ENCODE peak calls at places on chromosomes 16 and 17, in five cellular contexts. B, J, A, F and I are unnamed samples. For H3K4me1, the result is how much of the 10 kb centered on the place peaks cover.

GRCh38 chr16:66135376-66135775 is 231.1 kb upstream of the CDH5 start:
- DNase-seq in B (peak), J (peak), A (no peak), F (no peak), I (no peak)

GRCh38 chr17:73072254-73072962 is 20.1 kb downstream of the SLC39A11 start:
- DNase-seq in B (peak), J (no peak), A (no peak), F (no peak), I (no peak)

GRCh38 chr16:4954714-4955113 is 3.4 kb upstream of the SEC14L5 start:
- DNase-seq in B (no peak), J (no peak), A (no peak), F (no peak), I (no peak)

GRCh38 chr16:86772671-86773338 is 194.5 kb downstream of the FOXL1 start:
- DNase-seq in B (peak), J (no peak), A (no peak), F (no peak), I (no peak)

GRCh38 chr16:80054656-80055055 is 454.1 kb upstream of the MAF start:
- DNase-seq in B (no peak), J (no peak), A (no peak), F (no peak), I (no peak)

GRCh38 chr17:48749621-48750553 is 21.3 kb upstream of the HOXB13 start:
- DNase-seq in B (no peak), J (no peak), A (no peak), F (no peak), I (no peak)

GRCh38 chr17:48368352-48368751 is 61.7 kb downstream of the SKAP1 start:
- DNase-seq in B (no peak), J (no peak), A (no peak), F (no peak), I (no peak)

GRCh38 chr17:17376362-17376761 is 73.2 kb downstream of the NT5M start:
- DNase-seq in B (no peak), J (peak), A (no peak), F (no peak), I (no peak)

GRCh38 chr17:2263183-2263954 is 40.2 kb downstream of the SMG6 start:
- DNase-seq in B (peak), J (no peak), A (no peak), F (no peak), I (no peak)

GRCh38 chr17:2262146-2262587 is 41.4 kb downstream of the SMG6 start:
- DNase-seq in B (peak), J (peak), A (no peak), F (no peak), I (no peak)

GRCh38 chr17:2266045-2266864 is 37.3 kb downstream of the SMG6 start:
- DNase-seq in B (no peak), J (no peak), A (no peak), F (no peak), I (peak)

GRCh38 chr17:2266865-2267228 is 36.7 kb downstream of the SMG6 start:
- DNase-seq in B (no peak), J (no peak), A (no peak), F (no peak), I (peak)

DNA sequence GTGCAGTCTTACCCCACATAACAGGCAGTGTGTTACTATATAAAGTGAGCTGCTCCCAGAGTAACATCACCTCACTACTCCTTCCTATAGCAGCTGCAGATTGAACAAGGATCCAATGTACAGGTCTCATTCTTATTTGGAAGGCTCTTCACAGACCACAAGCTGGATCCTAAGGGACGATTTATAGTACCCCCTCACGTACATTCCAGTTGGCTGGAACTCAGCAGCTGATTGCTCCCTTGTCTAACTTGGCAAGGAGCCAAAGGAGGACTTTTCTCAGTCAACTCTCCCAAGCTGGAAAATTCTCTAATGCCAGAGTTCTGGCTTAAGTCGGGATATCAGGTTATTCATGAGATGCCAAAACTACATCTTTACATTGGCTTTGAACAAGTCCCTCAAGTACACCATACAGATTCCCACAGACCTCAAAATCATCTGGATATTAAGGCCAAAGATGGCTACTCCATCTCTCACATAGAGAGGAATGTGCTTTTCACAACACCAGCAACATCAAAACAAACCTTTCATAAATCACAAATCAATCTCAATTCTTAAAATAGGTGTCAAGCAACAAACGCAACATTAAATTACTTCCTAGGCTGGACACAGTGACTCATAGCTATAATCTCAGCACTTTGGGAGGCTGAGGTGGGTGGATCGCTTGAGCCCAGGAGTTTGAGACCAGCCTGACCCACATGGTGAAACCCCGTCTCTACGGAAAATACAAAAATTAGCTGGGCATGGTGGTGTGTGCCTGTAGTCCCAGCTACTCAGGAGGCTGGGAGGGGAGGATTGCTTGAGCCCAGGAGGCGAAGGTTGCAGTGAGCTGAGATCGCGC is 39.3 kb downstream of the SMG6 start:
- DNase-seq in B (peak), J (peak), A (no peak), F (no peak), I (no peak)
- H3K4me1 ChIP-seq in B (under half), J (under half), A (under half), F (under half), I (under half)

DNA sequence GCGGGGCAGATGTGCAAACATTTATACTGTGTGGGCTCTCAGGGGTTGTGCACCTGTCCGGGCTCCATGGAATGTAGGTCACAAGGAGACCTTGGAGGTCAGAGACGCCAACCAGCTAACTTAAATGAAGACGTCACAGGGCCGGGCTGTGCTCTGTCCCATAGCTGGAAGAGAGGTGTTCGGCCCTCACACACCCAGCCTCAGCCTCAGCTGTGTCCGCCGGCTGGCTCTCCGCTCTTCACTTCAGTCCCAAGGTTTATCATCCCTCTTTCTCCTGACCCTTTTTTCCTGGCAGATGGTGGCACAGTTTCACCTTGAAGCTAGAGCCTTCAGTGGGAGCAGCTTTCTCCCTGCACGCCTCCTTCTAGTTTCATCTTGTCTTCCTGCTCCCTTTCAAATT is 6.0 kb upstream of the RBFOX3 start:
- DNase-seq in B (no peak), J (no peak), A (no peak), F (no peak), I (no peak)
- H3K4me1 ChIP-seq in B (under half), J (under half), A (under half), F (under half), I (under half)

GRCh38 chr17:35773129-35773528 is 12.4 kb downstream of the C17orf50 start:
- DNase-seq in B (no peak), J (no peak), A (no peak), F (no peak), I (no peak)

GRCh38 chr17:35775039-35775438 is 14.4 kb downstream of the C17orf50 start:
- DNase-seq in B (no peak), J (no peak), A (no peak), F (no peak), I (no peak)

GRCh38 chr17:35773674-35774425 is 13.2 kb downstream of the C17orf50 start:
- DNase-seq in B (no peak), J (no peak), A (no peak), F (no peak), I (no peak)

GRCh38 chr17:35775583-35775982 is 14.9 kb downstream of the C17orf50 start:
- DNase-seq in B (no peak), J (no peak), A (no peak), F (no peak), I (no peak)

DNA sequence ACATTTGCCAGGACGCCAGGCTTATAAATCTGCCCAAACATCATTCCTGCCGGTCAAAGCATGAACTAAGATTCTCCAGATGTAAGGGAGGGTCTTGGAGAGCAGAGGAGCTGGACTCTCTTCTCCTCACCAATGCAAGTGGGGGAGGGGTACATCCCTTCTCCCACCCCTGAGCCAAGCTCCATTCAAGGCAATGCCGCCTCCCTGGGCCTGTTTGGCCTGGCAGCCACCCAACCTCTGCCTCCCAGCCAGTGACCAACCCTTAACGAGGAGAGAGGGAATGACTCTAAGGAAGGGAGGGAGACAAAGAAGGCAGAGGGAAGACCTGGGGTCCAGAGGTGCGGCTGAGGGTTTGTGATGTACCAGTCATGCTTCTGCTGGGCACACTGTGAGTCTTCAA is 13.8 kb downstream of the C17orf50 start:
- DNase-seq in B (peak), J (peak), A (no peak), F (no peak), I (peak)
- H3K4me1 ChIP-seq in B (under half), J (under half), A (under half), F (under half), I (under half)

DNA sequence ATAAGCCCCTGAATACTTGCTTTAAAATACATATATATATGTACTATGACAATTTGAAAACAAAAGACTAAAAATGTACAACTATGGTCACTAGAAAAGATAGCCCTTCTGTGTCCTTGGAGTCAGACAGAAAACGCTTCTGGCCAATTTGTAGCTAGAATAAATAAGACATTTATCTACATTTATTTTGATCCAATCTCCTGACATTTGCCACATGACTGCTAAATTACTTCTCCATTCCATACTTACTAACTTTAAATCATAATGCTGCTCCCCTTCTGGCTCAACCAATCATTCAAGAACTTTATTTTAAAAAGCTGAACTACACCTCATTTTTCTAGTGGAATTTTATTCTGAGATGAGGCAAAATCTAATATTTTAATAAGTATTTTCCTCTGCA is 65.8 kb downstream of the CYTH1 start:
- DNase-seq in B (no peak), J (no peak), A (no peak), F (no peak), I (no peak)
- H3K4me1 ChIP-seq in B (under half), J (under half), A (under half), F (half or more), I (under half)

DNA sequence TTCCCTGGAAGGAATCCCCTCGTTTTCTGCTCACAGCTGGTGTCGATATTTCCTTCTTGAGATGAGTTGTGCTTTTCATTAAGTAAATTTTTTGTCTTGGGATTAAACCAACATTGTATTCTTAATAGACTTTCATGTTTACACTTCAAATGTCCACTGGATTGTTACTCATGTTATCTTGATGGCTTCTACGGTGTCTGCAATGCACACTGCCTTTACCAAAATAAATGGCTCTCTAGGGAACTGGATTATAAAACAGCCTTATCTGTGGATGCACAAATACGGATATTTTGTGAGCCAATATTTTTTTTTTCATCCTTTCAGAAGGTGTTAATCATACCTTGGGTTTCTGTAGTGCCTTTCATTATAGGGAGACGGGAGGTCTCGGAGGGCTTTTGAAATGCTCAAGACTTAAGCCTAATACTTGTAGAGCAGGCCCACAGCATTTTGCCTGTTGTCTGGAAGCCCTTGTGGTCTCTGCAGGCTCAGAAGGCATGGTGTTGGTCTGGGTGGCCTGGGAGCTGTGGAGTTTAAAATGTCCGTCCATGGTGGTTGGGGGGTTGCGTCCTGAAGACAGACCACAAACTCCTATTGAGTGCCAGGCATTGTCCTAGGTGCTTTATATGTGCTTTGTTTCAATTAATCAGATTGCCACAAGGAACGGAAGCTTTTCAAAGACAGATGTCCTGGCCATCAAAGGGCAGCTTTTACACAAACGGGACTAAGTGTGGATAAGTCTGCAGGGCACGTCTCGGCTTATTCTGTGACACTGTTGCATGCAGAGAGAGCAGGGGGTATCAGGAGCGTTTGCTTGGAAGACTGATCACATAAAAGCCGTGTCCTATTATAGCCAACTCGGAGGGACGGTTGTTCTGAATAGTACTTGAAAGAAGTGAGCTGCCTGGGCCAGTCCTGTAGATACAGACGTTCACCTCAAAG is 7.6 kb downstream of the NTN1 start:
- DNase-seq in B (no peak), J (no peak), A (no peak), F (no peak), I (no peak)
- H3K4me1 ChIP-seq in B (under half), J (under half), A (under half), F (under half), I (under half)

GRCh38 chr16:24737916-24738594 is 8.6 kb downstream of the TNRC6A start:
- DNase-seq in B (no peak), J (no peak), A (no peak), F (no peak), I (no peak)

GRCh38 chr16:24738895-24739294 is 9.4 kb downstream of the TNRC6A start:
- DNase-seq in B (no peak), J (no peak), A (no peak), F (peak), I (no peak)

GRCh38 chr16:24734382-24734781 is 4.9 kb downstream of the TNRC6A start:
- DNase-seq in B (peak), J (no peak), A (no peak), F (no peak), I (no peak)

GRCh38 chr16:24736758-24737157 is 7.3 kb downstream of the TNRC6A start:
- DNase-seq in B (no peak), J (no peak), A (no peak), F (no peak), I (no peak)

GRCh38 chr16:24737391-24737871 is 8.0 kb downstream of the TNRC6A start:
- DNase-seq in B (peak), J (no peak), A (no peak), F (no peak), I (no peak)
- H3K4me1 ChIP-seq in B (under half), J (under half), A (under half), F (under half), I (under half)